ENCODE peak calls at places on chromosome 22, in eight cellular contexts. D is CD8-positive, alpha-beta T cell; M is tibial nerve; B is type B pancreatic cell; F is mucosa of descending colon; W is AG10803; G is heart left ventricle; P is cardiac muscle cell. K is an unnamed sample.

GRCh38 chr22:22168190-22168940 is 76.2 kb upstream of the VPREB1 start:
- DNase-seq in M (no peak), G (no peak), P (peak; percentile 38), B (no peak), D (no peak), F (no peak), W (peak; percentile 57), K (no peak)

GRCh38 chr22:45612451-45612901 is 59.2 kb upstream of the ATXN10 start:
- DNase-seq in F (no peak), M (peak; percentile 50), D (no peak), B (no peak), G (peak; percentile 45), P (peak; percentile 72), W (peak; percentile 81), K (no peak)

GRCh38 chr22:22866381-22867111 is 21.1 kb upstream of the IGLL5 start:
- DNase-seq in M (peak; percentile 44), B (peak; percentile 20), P (no peak), F (no peak), D (no peak), G (no peak), W (no peak), K (no peak)

GRCh38 chr22:45948081-45948648 is 28.8 kb downstream of the WNT7B start:
- DNase-seq in G (no peak), D (no peak), W (no peak), F (no peak), P (no peak), M (no peak), B (no peak), K (no peak)

GRCh38 chr22:46754110-46754799 is 8.2 kb upstream of the TBC1D22A start:
- DNase-seq in G (peak; percentile 95), F (peak; percentile 92), W (peak; percentile 98), M (peak; percentile 83), D (peak; percentile 38), B (no peak), P (peak; percentile 97), K (peak; percentile 73)

GRCh38 chr22:23233746-23234408 is 53.6 kb downstream of the BCR start:
- DNase-seq in D (no peak), G (peak; percentile 54), W (peak; percentile 71), P (peak; percentile 69), F (no peak), M (no peak), B (no peak), K (no peak)

GRCh38 chr22:21940521-21940920 is 12.1 kb downstream of the PPM1F start:
- DNase-seq in P (no peak), W (no peak), G (peak; percentile 12), F (no peak), D (no peak), M (no peak), B (no peak), K (no peak)

GRCh38 chr22:42066133-42066761 is 4.4 kb downstream of the NAGA start:
- DNase-seq in F (peak; percentile 25), D (no peak), G (no peak), W (no peak), P (no peak), M (no peak), B (no peak), K (no peak)

GRCh38 chr22:21963790-21964211 is 11.2 kb upstream of the PPM1F start:
- DNase-seq in G (no peak), P (no peak), D (no peak), B (no peak), W (no peak), F (no peak), M (no peak), K (no peak)

GRCh38 chr22:40950888-40951794 is at the start of gene RBX1:
- DNase-seq in W (peak; percentile 98), D (peak; percentile 99), F (peak; percentile 99), G (peak; percentile 99), M (peak; percentile 99), P (peak; percentile 99), B (peak; percentile 98), K (peak; percentile 94)

GRCh38 chr22:27772370-27773235 is 29.0 kb downstream of the MN1 start:
- DNase-seq in F (no peak), P (no peak), G (no peak), M (no peak), W (no peak), D (no peak), B (no peak), K (no peak)

GRCh38 chr22:41237707-41238569 is 2.8 kb downstream of the CHADL start:
- DNase-seq in M (peak; percentile 21), W (peak; percentile 31), P (peak; percentile 50), B (no peak), F (peak; percentile 90), G (peak; percentile 80), D (peak; percentile 84), K (no peak)

GRCh38 chr22:45562537-45563361 is 60.1 kb downstream of the FBLN1 start:
- DNase-seq in F (peak; percentile 12), W (no peak), P (no peak), D (no peak), G (no peak), M (no peak), B (no peak), K (no peak)

GRCh38 chr22:46056169-46057041 is 79.4 kb upstream of the WNT7B start:
- DNase-seq in D (no peak), W (peak; percentile 56), P (no peak), M (no peak), G (no peak), F (peak; percentile 47), B (no peak), K (no peak)

GRCh38 chr22:41998361-41999261 is at the start of gene WBP2NL:
- DNase-seq in W (peak; percentile 70), P (peak; percentile 88), G (peak; percentile 82), D (peak; percentile 85), M (peak; percentile 67), B (no peak), F (peak; percentile 93), K (peak; percentile 39)

GRCh38 chr22:29207562-29208501 is 2.1 kb downstream of the EMID1 start:
- DNase-seq in B (no peak), W (no peak), F (no peak), M (no peak), P (no peak), D (no peak), G (no peak), K (no peak)

GRCh38 chr22:31244044-31244942 is 32.2 kb downstream of the LIMK2 start:
- DNase-seq in F (no peak), M (no peak), G (no peak), B (no peak), W (peak; percentile 83), P (peak; percentile 80), D (no peak), K (peak; percentile 98)

GRCh38 chr22:43157874-43158546 is 6.7 kb downstream of the TSPO start:
- DNase-seq in W (no peak), D (no peak), B (no peak), F (no peak), M (no peak), P (no peak), G (no peak), K (no peak)

GRCh38 chr22:43162412-43163150 is 11.2 kb downstream of the TSPO start:
- DNase-seq in B (no peak), W (no peak), F (no peak), M (no peak), P (no peak), D (no peak), G (no peak), K (no peak)

GRCh38 chr22:43160497-43161126 is 9.3 kb downstream of the TSPO start:
- DNase-seq in D (no peak), G (no peak), F (no peak), P (no peak), W (no peak), M (no peak), B (no peak), K (no peak)

GRCh38 chr22:43158778-43159483 is 7.6 kb downstream of the TSPO start:
- DNase-seq in F (peak; percentile 62), G (no peak), P (no peak), D (no peak), M (no peak), B (no peak), W (no peak), K (no peak)

DNA sequence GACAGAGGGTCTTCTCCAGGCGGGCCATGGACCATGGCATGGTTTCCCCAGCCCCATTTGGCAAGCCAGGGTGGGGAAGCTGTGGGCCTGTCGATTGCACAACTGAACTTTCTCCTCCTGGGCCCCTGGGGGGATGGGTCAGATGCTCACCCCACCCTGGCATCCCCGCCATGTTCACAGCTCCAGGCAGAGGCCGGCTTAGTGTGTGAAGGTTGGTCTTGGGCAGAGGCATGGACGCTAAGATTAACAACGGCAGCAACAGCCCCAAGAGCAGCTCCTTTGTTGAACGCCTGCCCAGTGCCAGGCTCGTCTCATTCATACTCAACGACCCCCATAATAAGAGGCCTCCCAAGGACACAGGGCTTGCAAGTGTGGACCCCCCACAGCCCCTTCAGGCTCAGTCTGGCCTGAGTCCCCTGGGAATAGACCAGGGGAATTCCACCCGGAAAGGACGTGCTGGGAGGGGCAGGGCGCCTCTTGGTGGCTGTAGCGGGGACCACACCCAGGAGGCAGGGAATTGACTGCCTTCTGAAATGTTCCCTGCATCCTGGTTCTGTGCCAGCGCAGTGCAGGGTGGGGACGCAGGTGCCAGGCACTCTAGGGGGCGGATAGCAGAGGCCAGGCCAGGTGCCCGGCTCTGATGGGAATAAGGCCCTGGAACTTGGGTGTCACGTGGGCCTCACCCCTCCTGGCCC is 8.3 kb downstream of the TSPO start:
- DNase-seq in B (no peak), G (no peak), F (peak; percentile 94), D (no peak), P (peak; percentile 24), W (no peak), M (no peak), K (no peak)
- TF ChIP-seq CTCF in B (peak; percentile 56), G (peak; percentile 27), F (peak; percentile 33), D (no peak), P (peak; percentile 32), W (peak; percentile 14), M (no peak), K (peak; percentile 63)

GRCh38 chr22:19220867-19221266 is 42.3 kb upstream of the SLC25A1 start:
- DNase-seq in G (no peak), F (no peak), M (no peak), B (no peak), D (no peak), W (no peak), P (no peak), K (no peak)
- TF ChIP-seq CTCF in G (no peak), F (no peak), M (no peak), B (no peak), D (no peak), W (no peak), P (no peak), K (no peak)

DNA sequence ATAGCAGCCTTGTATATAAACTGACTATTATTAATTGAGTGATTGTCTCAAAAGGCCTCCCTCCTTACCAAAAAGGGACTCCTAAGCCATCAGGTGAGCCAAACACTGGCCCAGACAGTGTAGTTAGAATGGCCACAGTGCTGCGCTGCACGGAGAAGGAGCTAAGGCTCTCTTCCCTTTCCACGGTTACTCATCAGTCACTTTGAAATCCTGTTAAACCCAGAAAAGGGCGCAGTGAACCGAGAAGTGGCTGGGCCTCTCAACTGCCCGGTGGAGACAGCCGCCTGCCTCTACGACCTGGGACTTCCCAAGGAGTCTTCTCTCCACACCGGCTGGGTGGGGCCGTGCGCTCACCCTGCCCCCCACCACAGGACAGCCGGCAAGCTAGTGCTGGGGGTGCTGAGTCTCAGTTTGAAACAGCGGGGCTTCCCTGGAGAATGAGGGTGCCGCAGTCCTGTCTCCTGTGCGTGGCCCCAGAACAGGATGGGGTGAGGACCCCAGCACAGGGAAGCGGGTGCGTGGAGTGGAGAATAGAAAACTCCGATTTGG is 1.3 kb downstream of the MYH9 start:
- DNase-seq in B (no peak), M (no peak), G (no peak), W (no peak), P (no peak), D (peak; percentile 55), F (peak; percentile 78), K (no peak)
- TF ChIP-seq CTCF in B (no peak), M (no peak), G (no peak), W (peak; percentile 11), P (peak; percentile 8), D (no peak), F (no peak), K (peak; percentile 20)

GRCh38 chr22:25051073-25051472 is 98.6 kb downstream of the KIAA1671 start:
- DNase-seq in G (no peak), P (no peak), D (no peak), W (no peak), B (no peak), F (no peak), M (no peak), K (no peak)
- TF ChIP-seq CTCF in G (peak; percentile 18), P (peak; percentile 35), D (peak; percentile 24), W (peak; percentile 34), B (peak; percentile 69), F (no peak), M (no peak), K (peak; percentile 60)

K was measured in retinal pigment epithelial cell.